ENCODE peak calls at places on chromosome 16, in five cellular contexts. G is HepG2, C is HEK293T, Q is H1, O is GM12878. L is an unnamed sample.

GRCh38 chr16:83762141-83763024 is 45.4 kb upstream of the HSBP1 start:
- DNase-seq in G (no peak), C (no peak), Q (no peak), O (no peak), L (no peak)

GRCh38 chr16:28082624-28083023 is 19.1 kb upstream of the GSG1L start:
- DNase-seq in G (no peak), C (no peak), Q (no peak), O (no peak), L (no peak)

GRCh38 chr16:69316595-69317034 is 5.5 kb downstream of the VPS4A start:
- DNase-seq in G (no peak), C (no peak), Q (no peak), O (no peak), L (no peak)

GRCh38 chr16:64540449-64540848 is 581.4 kb downstream of the CDH11 start:
- DNase-seq in G (no peak), C (no peak), Q (no peak), O (no peak), L (no peak)

GRCh38 chr16:78892925-78893324 is 707.6 kb downstream of the MAF start:
- DNase-seq in G (no peak), C (no peak), Q (no peak), O (no peak), L (no peak)

GRCh38 chr16:66390346-66391108 is 24.0 kb downstream of the CDH5 start:
- DNase-seq in G (no peak), C (no peak), Q (no peak), O (no peak), L (no peak)

GRCh38 chr16:70529051-70529777 is 5.6 kb downstream of the SF3B3 start:
- DNase-seq in G (peak), C (no peak), Q (no peak), O (no peak), L (no peak)

GRCh38 chr16:10168258-10168657 is 14.0 kb downstream of the GRIN2A start:
- DNase-seq in G (no peak), C (no peak), Q (no peak), O (no peak), L (no peak)

GRCh38 chr16:28277537-28278388 is 14.6 kb upstream of the SBK1 start:
- DNase-seq in G (peak), C (peak), Q (peak), O (peak), L (peak)

GRCh38 chr16:83943516-83944050 is 9.5 kb upstream of the OSGIN1 start:
- DNase-seq in G (no peak), C (no peak), Q (no peak), O (no peak), L (no peak)

GRCh38 chr16:74455213-74455612 is 33.9 kb upstream of the CLEC18B start:
- DNase-seq in G (peak), C (no peak), Q (no peak), O (no peak), L (no peak)

GRCh38 chr16:74623214-74623842 is 16.4 kb upstream of the GLG1 start:
- DNase-seq in G (peak), C (peak), Q (no peak), O (no peak), L (peak)

GRCh38 chr16:31262084-31262483 is 2.3 kb downstream of the ITGAM start:
- DNase-seq in G (no peak), C (no peak), Q (no peak), O (no peak), L (no peak)

GRCh38 chr16:89522287-89522686 is 14.1 kb downstream of the SPG7 start:
- DNase-seq in G (no peak), C (no peak), Q (no peak), O (no peak), L (no peak)

GRCh38 chr16:12132850-12133249 is 156.3 kb downstream of the SNX29 start:
- DNase-seq in G (no peak), C (no peak), Q (no peak), O (no peak), L (no peak)

GRCh38 chr16:84482001-84482891 is 22.2 kb downstream of the MEAK7 start:
- DNase-seq in G (no peak), C (no peak), Q (no peak), O (no peak), L (no peak)

GRCh38 chr16:72139908-72140307 is 32.0 kb downstream of the PMFBP1 start:
- DNase-seq in G (no peak), C (no peak), Q (no peak), O (no peak), L (no peak)

GRCh38 chr16:27515874-27516353 is 33.8 kb downstream of the GTF3C1 start:
- DNase-seq in G (peak), C (peak), Q (peak), O (no peak), L (peak)

GRCh38 chr16:64910351-64910750 is 211.5 kb downstream of the CDH11 start:
- DNase-seq in G (no peak), C (no peak), Q (peak), O (no peak), L (no peak)

GRCh38 chr16:8885674-8886592 is 3.8 kb downstream of the LITAFD start:
- DNase-seq in G (peak), C (no peak), Q (no peak), O (no peak), L (no peak)

GRCh38 chr16:58499615-58500328 is at the start of gene NDRG4:
- DNase-seq in G (peak), C (peak), Q (peak), O (no peak), L (no peak)

GRCh38 chr16:63943568-63943967 is 1178.3 kb downstream of the CDH11 start:
- DNase-seq in G (no peak), C (no peak), Q (no peak), O (no peak), L (no peak)

GRCh38 chr16:49521706-49522325 is 148.2 kb downstream of the C16orf78 start:
- DNase-seq in G (no peak), C (no peak), Q (no peak), O (no peak), L (no peak)

GRCh38 chr16:27174007-27174406 is 29.3 kb upstream of the KDM8 start:
- DNase-seq in G (no peak), C (no peak), Q (no peak), O (no peak), L (no peak)

GRCh38 chr16:14502932-14503741 is 126.9 kb downstream of the PARN start:
- DNase-seq in G (no peak), C (no peak), Q (no peak), O (peak), L (no peak)

GRCh38 chr16:20760346-20760745 is 3.5 kb upstream of the ACSM3 start:
- DNase-seq in G (no peak), C (no peak), Q (no peak), O (no peak), L (no peak)

GRCh38 chr16:50534556-50534955 is 13.6 kb upstream of the NKD1 start:
- DNase-seq in G (no peak), C (no peak), Q (no peak), O (no peak), L (no peak)

GRCh38 chr16:61834082-61834481 is 202.2 kb downstream of the CDH8 start:
- DNase-seq in G (no peak), C (no peak), Q (no peak), O (no peak), L (no peak)
- TF ChIP-seq SUZ12 in G (no peak), C (no peak), Q (no peak), O (no peak), L (no peak)

GRCh38 chr16:15947983-15948509 is 1.4 kb upstream of the ABCC1 start:
- DNase-seq in G (peak), C (no peak), Q (no peak), O (no peak), L (no peak)

GRCh38 chr16:15948532-15949209 is 745 bp upstream of the ABCC1 start:
- DNase-seq in G (peak), C (no peak), Q (no peak), O (no peak), L (no peak)

GRCh38 chr16:15946257-15947044 is 3.0 kb upstream of the ABCC1 start:
- DNase-seq in G (peak), C (no peak), Q (no peak), O (no peak), L (no peak)

DNA sequence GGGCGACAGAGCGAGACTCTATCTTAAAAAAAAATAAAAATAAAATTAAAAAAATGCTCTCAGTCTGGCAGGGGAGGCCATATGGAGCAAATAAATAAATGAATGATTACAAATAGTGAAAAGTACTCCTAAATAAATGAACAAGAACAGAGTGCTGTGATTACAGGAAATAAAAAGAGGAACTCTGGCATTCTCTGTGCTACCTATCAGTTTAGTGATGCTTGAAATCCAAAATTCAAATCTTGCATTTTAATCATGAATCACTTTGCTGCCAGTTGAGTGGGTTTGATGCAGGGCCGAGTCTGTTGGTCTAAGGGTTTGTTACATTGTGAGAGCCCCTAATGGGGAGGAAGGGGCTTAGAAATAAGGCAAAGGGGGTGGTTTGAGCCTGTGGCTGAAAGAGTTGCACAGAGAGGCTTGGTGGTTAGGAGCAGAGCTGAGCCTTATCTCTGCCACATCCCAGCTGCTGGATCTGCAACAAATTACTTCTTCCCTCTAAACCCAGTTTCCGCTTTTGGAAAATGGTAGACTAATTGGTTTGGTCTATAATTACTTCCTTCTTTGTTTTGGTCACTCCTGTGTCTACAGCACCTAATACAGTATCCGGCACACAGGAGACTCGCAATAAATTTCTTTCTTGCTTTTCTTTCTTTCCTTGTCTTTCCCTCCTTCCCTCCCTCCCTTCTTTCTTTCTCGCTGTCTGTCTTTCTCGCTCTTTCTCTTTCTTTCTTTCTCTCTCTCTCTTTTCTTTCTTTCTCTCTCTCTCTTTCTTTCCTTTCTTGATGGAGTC is 6.3 kb upstream of the ABCC1 start:
- DNase-seq in G (no peak), C (no peak), Q (no peak), O (no peak), L (no peak)
- TF ChIP-seq SUZ12 in G (no peak), C (no peak), Q (no peak), O (no peak), L (no peak)

GRCh38 chr16:1089439-1089821 is 6.6 kb downstream of the C1QTNF8 start:
- DNase-seq in G (no peak), C (no peak), Q (no peak), O (no peak), L (no peak)

GRCh38 chr16:1089822-1090619 is 6.0 kb downstream of the C1QTNF8 start:
- DNase-seq in G (peak), C (no peak), Q (no peak), O (no peak), L (no peak)

GRCh38 chr16:1088295-1089170 is 7.5 kb downstream of the C1QTNF8 start:
- DNase-seq in G (peak), C (no peak), Q (no peak), O (no peak), L (no peak)

GRCh38 chr16:1091992-1092552 is 4.0 kb downstream of the C1QTNF8 start:
- DNase-seq in G (no peak), C (no peak), Q (no peak), O (no peak), L (no peak)

DNA sequence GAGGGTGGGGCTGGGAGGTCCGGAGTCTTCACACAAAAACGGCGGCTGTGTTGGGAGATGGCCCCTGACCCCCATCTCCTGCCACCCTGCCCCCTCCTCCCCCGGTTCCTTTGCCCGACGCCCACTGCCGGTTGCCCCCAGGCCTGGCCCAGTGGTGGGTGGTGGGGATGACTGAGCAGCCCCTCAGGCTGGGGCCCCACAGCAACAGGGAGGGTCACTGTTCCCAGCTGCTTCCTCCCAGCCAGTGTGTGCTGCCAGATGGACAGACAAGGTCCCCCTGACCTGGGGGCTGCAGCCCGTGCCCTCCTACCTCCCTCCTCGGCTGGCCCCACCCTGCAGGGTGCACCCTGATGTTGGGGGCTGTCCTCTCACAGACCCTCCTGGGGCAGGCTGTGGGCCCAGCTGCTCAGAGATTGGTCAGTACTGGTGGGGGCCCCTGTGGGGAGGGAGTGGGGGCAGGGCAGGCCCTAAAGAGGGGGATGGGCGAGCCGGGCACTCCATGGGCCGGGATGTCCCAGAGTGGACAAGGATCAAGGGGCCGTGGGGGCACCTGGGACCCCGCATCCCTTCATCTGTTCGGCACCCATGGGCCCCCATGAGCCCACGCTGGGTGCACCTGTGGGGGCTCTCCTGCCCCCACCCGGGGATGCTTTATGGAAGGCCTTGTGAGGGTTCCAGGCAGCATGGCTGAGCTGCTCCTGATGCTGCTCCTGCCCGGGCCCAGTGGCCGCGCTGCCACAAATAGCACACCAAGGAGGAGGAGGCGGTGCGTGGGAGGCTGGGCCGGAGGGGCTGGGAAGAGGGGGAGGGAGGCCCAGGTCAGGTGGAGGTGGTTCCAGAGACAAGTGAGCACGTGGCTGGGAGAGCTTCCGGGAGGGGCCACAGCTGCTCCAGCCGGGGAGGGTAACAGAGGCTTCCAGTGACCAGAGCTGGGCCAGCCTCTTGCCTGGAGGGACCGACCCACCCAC is 5.1 kb downstream of the C1QTNF8 start:
- DNase-seq in G (peak), C (no peak), Q (no peak), O (no peak), L (no peak)
- TF ChIP-seq SUZ12 in G (no peak), C (no peak), Q (no peak), O (no peak), L (no peak)

GRCh38 chr16:5059386-5060072 is 6.2 kb downstream of the C16orf89 start:
- DNase-seq in G (no peak), C (no peak), Q (no peak), O (no peak), L (peak)

GRCh38 chr16:5056347-5056746 is 9.4 kb downstream of the C16orf89 start:
- DNase-seq in G (peak), C (peak), Q (no peak), O (no peak), L (no peak)

GRCh38 chr16:5060073-5060641 is 5.6 kb downstream of the C16orf89 start:
- DNase-seq in G (no peak), C (no peak), Q (no peak), O (no peak), L (no peak)

GRCh38 chr16:5054876-5055865 is 10.6 kb downstream of the C16orf89 start:
- DNase-seq in G (no peak), C (no peak), Q (no peak), O (no peak), L (no peak)

GRCh38 chr16:5058476-5058875 is 7.3 kb downstream of the C16orf89 start:
- DNase-seq in G (peak), C (peak), Q (no peak), O (no peak), L (peak)
- TF ChIP-seq SUZ12 in G (no peak), C (no peak), Q (no peak), O (no peak), L (no peak)

DNA sequence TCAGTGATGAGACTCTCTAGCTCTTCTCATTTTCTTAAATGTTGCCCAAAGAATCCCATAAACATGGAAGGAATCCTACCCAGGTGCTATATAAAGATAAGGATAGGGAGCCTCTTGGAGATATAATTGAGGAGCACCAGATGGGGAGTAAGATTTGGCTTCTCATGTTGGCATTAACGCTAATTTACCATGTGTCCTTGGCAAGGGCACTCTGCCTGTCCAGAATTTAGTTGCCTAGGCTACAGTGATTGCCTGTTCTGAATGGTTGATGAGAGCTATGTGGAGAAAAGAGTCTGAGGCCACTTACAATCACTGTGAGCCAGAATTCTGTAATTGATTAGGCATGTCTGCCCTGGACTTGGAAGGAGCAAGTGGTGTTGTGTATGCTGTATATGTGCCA is 1101.3 kb upstream of the RBFOX1 start:
- DNase-seq in G (no peak), C (no peak), Q (no peak), O (no peak), L (no peak)
- TF ChIP-seq SUZ12 in G (no peak), C (no peak), Q (no peak), O (no peak), L (no peak)

GRCh38 chr16:56989988-56990387 is 631 bp downstream of the NLRC5 start:
- DNase-seq in G (no peak), C (no peak), Q (no peak), O (no peak), L (no peak)
- TF ChIP-seq SUZ12 in G (no peak), C (no peak), Q (no peak), O (no peak), L (no peak)

GRCh38 chr16:87534751-87535150 is 41.9 kb upstream of the ZCCHC14 start:
- DNase-seq in G (no peak), C (no peak), Q (no peak), O (no peak), L (no peak)

GRCh38 chr16:87536795-87537142 is 43.9 kb upstream of the ZCCHC14 start:
- DNase-seq in G (no peak), C (no peak), Q (no peak), O (no peak), L (no peak)

GRCh38 chr16:87535855-87536794 is 43.3 kb upstream of the ZCCHC14 start:
- DNase-seq in G (peak), C (no peak), Q (no peak), O (no peak), L (peak)

GRCh38 chr16:87534030-87534653 is 41.3 kb upstream of the ZCCHC14 start:
- DNase-seq in G (no peak), C (no peak), Q (no peak), O (no peak), L (no peak)

GRCh38 chr16:87535457-87535854 is 42.6 kb upstream of the ZCCHC14 start:
- DNase-seq in G (no peak), C (no peak), Q (no peak), O (no peak), L (no peak)
- TF ChIP-seq SUZ12 in G (no peak), C (no peak), Q (no peak), O (no peak), L (no peak)

L was measured in NT2/D1.